ENCODE peak calls at places on chromosomes 1 and 21, in ten cellular contexts. X is fibroblast of pulmonary artery; E is RWPE1; I is endothelial cell; Y is CD8-positive, alpha-beta T cell; Q is body of pancreas; H is IMR-90; A is nephron progenitor cell; T is GM23338; K is coronary artery. M is an unnamed sample.

GRCh38 chr1:55310517-55310927 is 95.4 kb upstream of the USP24 start:
- DNase-seq in H (peak), E (peak), Y (no peak), T (no peak), X (peak), I (no peak), K (no peak), Q (no peak), A (no peak), M (no peak)

GRCh38 chr1:41241748-41242644 is at the start of gene SCMH1:
- DNase-seq in A (peak), Q (peak), T (peak), I (peak), E (peak), Y (peak), X (peak), H (peak), K (no peak), M (peak)

GRCh38 chr1:40383095-40383487 is 9.6 kb downstream of the SMAP2 start:
- DNase-seq in A (no peak), T (peak), E (no peak), Y (no peak), Q (peak), I (no peak), X (no peak), H (no peak), K (no peak), M (no peak)

GRCh38 chr1:29519733-29520132 is 283.4 kb downstream of the PTPRU start:
- DNase-seq in X (no peak), H (no peak), Y (no peak), Q (no peak), E (no peak), I (no peak), K (peak), T (no peak), A (no peak), M (no peak)

GRCh38 chr1:172449585-172450523 is 6.0 kb upstream of the PIGC start:
- DNase-seq in T (peak), Q (peak), Y (no peak), X (peak), A (peak), H (peak), E (no peak), K (no peak), I (peak), M (no peak)

GRCh38 chr1:10189659-10190058 is 20.7 kb upstream of the KIF1B start:
- DNase-seq in Q (no peak), X (no peak), K (no peak), T (no peak), E (no peak), H (no peak), I (no peak), Y (no peak), A (no peak), M (no peak)

GRCh38 chr1:205658943-205659581 is 21.2 kb downstream of the SLC45A3 start:
- DNase-seq in K (no peak), T (peak), Q (peak), Y (peak), X (peak), A (peak), I (peak), E (peak), H (peak), M (peak)

GRCh38 chr1:209250970-209251636 is 332.4 kb upstream of the CAMK1G start:
- DNase-seq in X (no peak), T (no peak), H (no peak), I (no peak), E (no peak), Y (no peak), Q (no peak), K (no peak), A (no peak), M (no peak)

GRCh38 chr1:110872745-110873435 is at the start of gene CD53:
- DNase-seq in E (no peak), K (no peak), I (no peak), X (no peak), T (no peak), H (no peak), A (no peak), Q (no peak), Y (peak), M (peak)

GRCh38 chr21:37593015-37593414 is 226.4 kb downstream of the DYRK1A start:
- DNase-seq in Q (no peak), I (peak), Y (no peak), A (no peak), T (peak), X (peak), K (no peak), H (no peak), E (no peak), M (no peak)

GRCh38 chr1:62688687-62689085 is 500 bp upstream of the DOCK7 start:
- DNase-seq in A (no peak), K (no peak), Y (no peak), E (no peak), H (peak), Q (no peak), T (peak), X (peak), I (no peak), M (no peak)

GRCh38 chr1:172203902-172204301 is 216.6 kb upstream of the C1orf105 start:
- DNase-seq in K (no peak), A (no peak), T (no peak), I (no peak), X (no peak), Y (no peak), E (no peak), Q (no peak), H (no peak), M (no peak)

GRCh38 chr21:28142692-28143091 is 850.0 kb downstream of the LTN1 start:
- DNase-seq in H (peak), I (no peak), T (no peak), A (no peak), K (no peak), E (no peak), Q (no peak), X (peak), Y (no peak), M (no peak)

GRCh38 chr1:6962390-6962955 is 177.2 kb downstream of the CAMTA1 start:
- DNase-seq in T (peak), E (peak), Y (peak), I (peak), H (no peak), A (peak), Q (peak), K (no peak), X (no peak), M (no peak)

GRCh38 chr1:1617925-1618324 is 2.6 kb downstream of the MIB2 start:
- DNase-seq in Q (no peak), X (no peak), E (no peak), I (no peak), Y (peak), K (no peak), T (no peak), A (no peak), H (no peak), M (no peak)

GRCh38 chr1:227759345-227760300 is 24.4 kb downstream of the SNAP47 start:
- DNase-seq in I (no peak), Q (no peak), E (peak), A (no peak), T (no peak), Y (no peak), H (peak), X (peak), K (no peak), M (no peak)

GRCh38 chr21:37849703-37850102 is 66.6 kb downstream of the KCNJ6 start:
- DNase-seq in T (peak), X (peak), E (peak), Y (no peak), I (no peak), H (peak), K (no peak), A (no peak), Q (no peak), M (no peak)

GRCh38 chr1:161949543-161949942 is 74.1 kb downstream of the OLFML2B start:
- DNase-seq in Y (no peak), X (no peak), T (no peak), I (no peak), Q (no peak), K (no peak), E (no peak), A (peak), H (no peak), M (no peak)

GRCh38 chr21:28704746-28705145 is 287.9 kb downstream of the LTN1 start:
- DNase-seq in E (no peak), A (no peak), I (no peak), T (no peak), X (peak), K (no peak), Q (no peak), Y (no peak), H (peak), M (no peak)

GRCh38 chr1:94646786-94647555 is 105.4 kb upstream of the F3 start:
- DNase-seq in T (no peak), I (no peak), Y (no peak), K (no peak), E (no peak), Q (no peak), A (no peak), H (peak), X (peak), M (no peak)

GRCh38 chr1:170194451-170194850 is 48.7 kb downstream of the NTMT2 start:
- DNase-seq in E (no peak), I (no peak), Y (no peak), T (no peak), H (no peak), A (no peak), Q (no peak), K (no peak), X (no peak), M (no peak)

GRCh38 chr1:81948495-81948894 is 147.8 kb downstream of the ADGRL2 start:
- DNase-seq in Y (no peak), Q (no peak), A (no peak), E (no peak), H (no peak), T (no peak), I (no peak), X (no peak), K (no peak), M (no peak)

GRCh38 chr1:45488978-45489377 is 2.0 kb downstream of the TESK2 start:
- DNase-seq in I (no peak), Y (no peak), Q (no peak), T (peak), X (no peak), H (no peak), A (no peak), K (no peak), E (no peak), M (no peak)

GRCh38 chr1:92306020-92306419 is 7.2 kb downstream of the RPAP2 start:
- DNase-seq in T (no peak), A (no peak), I (no peak), E (no peak), K (no peak), Y (no peak), Q (no peak), H (no peak), X (no peak), M (no peak)

GRCh38 chr1:200975458-200975857 is 48.1 kb downstream of the KIF21B start:
- DNase-seq in H (no peak), I (no peak), X (no peak), A (no peak), Y (no peak), T (no peak), Q (no peak), K (no peak), E (no peak), M (no peak)

GRCh38 chr1:18413906-18414305 is 66.8 kb upstream of the KLHDC7A start:
- DNase-seq in E (no peak), H (no peak), Q (no peak), T (no peak), K (no peak), X (no peak), I (no peak), A (no peak), Y (no peak), M (no peak)
- TF ChIP-seq CTCF in E (no peak), H (no peak), Q (no peak), T (no peak), K (no peak), X (no peak), I (no peak), A (no peak), Y (no peak), M (no peak)

DNA sequence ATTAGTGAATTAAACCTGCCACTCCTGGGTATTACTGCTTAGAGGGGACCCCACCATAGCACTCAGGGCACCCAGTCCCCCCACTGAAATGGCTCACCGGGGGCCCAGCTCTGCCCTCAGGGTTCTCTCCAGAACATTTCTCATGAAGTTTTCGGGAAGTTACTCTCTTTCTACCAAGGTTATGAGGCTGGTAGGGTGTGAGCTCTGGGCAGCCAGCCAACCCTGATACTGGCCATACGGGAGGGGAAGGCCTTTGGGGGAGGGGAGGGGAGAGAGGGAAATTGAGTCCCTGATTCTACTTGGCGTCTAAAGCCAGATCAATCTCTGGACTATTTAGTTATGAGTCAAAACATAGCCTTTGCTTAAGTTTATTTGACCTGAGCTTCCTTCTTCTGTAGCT is 12.9 kb upstream of the PDE9A start:
- DNase-seq in H (no peak), K (no peak), E (no peak), X (no peak), Y (no peak), Q (peak), A (no peak), I (no peak), T (no peak), M (no peak)
- TF ChIP-seq CTCF in H (no peak), K (no peak), E (no peak), X (no peak), Y (no peak), Q (no peak), A (no peak), I (no peak), T (no peak), M (no peak)

GRCh38 chr21:31354604-31355443 is 10.8 kb upstream of the TIAM1 start:
- DNase-seq in I (no peak), Y (peak), E (peak), Q (no peak), H (peak), A (no peak), K (no peak), X (peak), T (peak), M (no peak)

GRCh38 chr21:31351973-31352372 is 7.9 kb upstream of the TIAM1 start:
- DNase-seq in X (no peak), K (no peak), A (no peak), I (no peak), H (no peak), Q (no peak), Y (no peak), T (no peak), E (no peak), M (no peak)

GRCh38 chr21:31351438-31351837 is 7.4 kb upstream of the TIAM1 start:
- DNase-seq in H (peak), Q (no peak), X (peak), I (no peak), A (no peak), T (peak), K (no peak), E (peak), Y (no peak), M (no peak)

GRCh38 chr21:31352841-31353240 is 8.8 kb upstream of the TIAM1 start:
- DNase-seq in K (no peak), A (no peak), I (no peak), T (no peak), X (no peak), E (no peak), Y (no peak), Q (no peak), H (no peak), M (no peak)

GRCh38 chr21:31354122-31354521 is 10.1 kb upstream of the TIAM1 start:
- DNase-seq in A (no peak), X (no peak), I (no peak), T (peak), H (no peak), E (peak), Q (no peak), K (no peak), Y (no peak), M (no peak)
- TF ChIP-seq CTCF in A (no peak), X (no peak), I (no peak), T (no peak), H (no peak), E (no peak), Q (no peak), K (no peak), Y (no peak), M (no peak)

GRCh38 chr1:158962983-158963382 is 31.6 kb downstream of the PYHIN1 start:
- DNase-seq in I (no peak), X (no peak), Y (no peak), E (no peak), T (no peak), A (no peak), K (no peak), Q (no peak), H (no peak), M (no peak)
- TF ChIP-seq CTCF in I (no peak), X (no peak), Y (no peak), E (no peak), T (peak), A (no peak), K (no peak), Q (no peak), H (no peak), M (no peak)

DNA sequence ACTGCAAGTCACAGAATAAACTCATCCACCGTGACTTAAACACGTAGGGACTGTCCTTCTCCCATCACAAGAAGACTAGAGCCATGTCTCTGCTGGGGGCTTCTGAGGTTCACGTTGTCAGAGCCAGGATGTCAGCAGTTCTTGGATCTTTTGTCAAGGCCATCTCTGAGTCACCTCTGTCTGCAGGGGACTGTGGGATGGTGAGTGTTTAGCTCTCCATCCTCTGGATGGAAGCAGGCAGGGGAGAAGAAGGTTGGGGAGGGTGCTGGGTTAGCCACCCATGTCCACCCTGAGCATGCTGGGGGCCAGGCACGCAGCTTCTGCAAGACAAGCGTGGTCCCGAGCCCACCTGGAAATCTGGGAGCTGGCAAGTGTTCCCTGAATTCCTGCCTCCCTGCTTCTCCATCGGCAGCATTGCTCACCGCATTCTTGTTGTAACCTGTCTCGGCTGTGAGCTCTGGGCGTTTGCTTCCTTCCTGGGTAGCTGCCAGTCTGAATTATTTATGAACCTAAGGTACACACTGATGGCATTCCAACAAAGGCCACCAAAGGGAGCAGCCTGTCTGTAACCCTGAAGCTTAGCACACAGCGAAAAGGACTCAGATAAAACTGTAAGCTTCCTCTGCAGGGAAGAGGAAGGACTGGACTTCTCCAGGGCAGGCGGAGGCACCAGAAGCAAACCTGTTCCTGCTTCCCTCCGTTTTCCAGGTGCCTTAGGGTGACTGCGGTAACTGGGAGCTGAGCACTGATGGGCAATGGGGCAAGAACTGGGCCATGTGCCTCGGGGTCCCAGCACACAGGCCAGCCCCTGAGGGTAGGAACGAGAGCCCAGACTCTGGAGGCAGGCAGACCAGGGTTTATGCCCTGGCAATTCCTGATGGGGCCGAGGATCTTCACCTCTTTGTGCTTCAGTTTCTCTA is 88.6 kb downstream of the RIPK4 start:
- DNase-seq in H (peak), T (peak), I (no peak), Y (no peak), K (no peak), X (no peak), Q (peak), E (peak), A (peak), M (no peak)
- TF ChIP-seq CTCF in H (no peak), T (no peak), I (no peak), Y (no peak), K (no peak), X (no peak), Q (no peak), E (no peak), A (no peak), M (no peak)

GRCh38 chr1:206909167-206909882 is 12.1 kb downstream of the IL24 start:
- DNase-seq in X (peak), K (no peak), Q (peak), E (peak), T (peak), A (peak), H (no peak), Y (peak), I (peak), M (no peak)
- TF ChIP-seq CTCF in X (no peak), K (no peak), Q (no peak), E (no peak), T (peak), A (no peak), H (no peak), Y (no peak), I (no peak), M (no peak)

GRCh38 chr1:28518745-28519341 is 13.0 kb downstream of the RCC1 start:
- DNase-seq in X (no peak), I (no peak), E (no peak), Q (peak), A (no peak), K (no peak), H (no peak), T (no peak), Y (no peak), M (no peak)

GRCh38 chr1:28517649-28517999 is 11.8 kb downstream of the RCC1 start:
- DNase-seq in E (no peak), X (no peak), H (peak), I (no peak), A (no peak), Y (no peak), T (no peak), Q (no peak), K (no peak), M (peak)

GRCh38 chr1:28516518-28516956 is 10.7 kb downstream of the RCC1 start:
- DNase-seq in E (no peak), Q (no peak), I (no peak), T (no peak), H (no peak), A (no peak), X (no peak), K (no peak), Y (no peak), M (no peak)

GRCh38 chr1:28519946-28520725 is 14.3 kb downstream of the RCC1 start:
- DNase-seq in X (no peak), A (no peak), Y (no peak), E (no peak), H (no peak), T (no peak), K (no peak), Q (peak), I (no peak), M (no peak)

DNA sequence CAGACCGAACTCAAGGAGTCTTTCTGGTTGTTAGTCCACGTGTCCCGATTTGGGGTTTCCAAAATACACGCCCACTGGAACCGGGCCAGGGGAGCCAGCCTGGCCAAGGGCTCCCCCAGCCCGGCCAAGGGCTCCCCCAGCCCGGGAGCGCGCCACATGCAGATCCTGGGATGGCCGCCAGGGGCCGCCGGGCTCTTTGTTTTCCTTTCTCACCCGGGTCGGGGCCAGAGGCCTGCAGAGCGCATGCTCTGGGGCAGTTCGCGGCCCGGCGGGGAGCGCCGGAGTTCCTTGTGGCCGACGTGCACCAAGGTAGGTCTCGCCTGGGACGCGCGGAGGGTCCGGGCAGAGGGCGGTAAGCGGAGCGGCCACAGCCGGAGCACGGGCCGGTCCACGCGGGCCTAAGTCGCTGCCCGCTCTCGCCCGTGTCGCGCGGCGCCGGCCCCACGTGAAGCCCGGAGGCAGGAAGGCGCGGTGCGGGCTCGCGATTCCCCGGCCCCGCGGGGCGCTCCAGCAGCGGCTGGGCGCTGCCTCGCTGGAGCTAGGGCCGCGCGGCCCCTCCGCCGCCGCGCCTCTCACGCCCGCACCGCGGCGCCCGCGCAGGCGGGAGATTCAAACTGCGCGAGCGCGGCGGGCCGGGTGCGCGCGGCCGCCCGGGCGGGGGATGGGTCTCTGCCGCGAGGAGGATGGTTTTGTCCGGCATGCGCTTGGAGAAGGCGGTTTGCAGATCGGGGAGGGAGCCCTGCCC is 12.3 kb downstream of the RCC1 start:
- DNase-seq in I (peak), E (peak), T (peak), Y (peak), X (peak), Q (peak), K (peak), A (peak), H (peak), M (peak)
- TF ChIP-seq CTCF in I (peak), E (peak), T (peak), Y (peak), X (peak), Q (peak), K (peak), A (peak), H (peak), M (no peak)

GRCh38 chr1:23798662-23799142 is 1.9 kb downstream of the GALE start:
- DNase-seq in T (peak), E (no peak), X (no peak), H (no peak), I (peak), Q (peak), A (no peak), K (no peak), Y (no peak), M (no peak)
- TF ChIP-seq CTCF in T (peak), E (no peak), X (no peak), H (peak), I (no peak), Q (no peak), A (no peak), K (no peak), Y (no peak), M (no peak)

M was measured in activated B cell treated with CpG ODN at 0.5 μM for 24 hours.